ENCODE peak calls at places on chromosomes 11 and 22, in eight cellular contexts. E is prostate gland, U is astrocyte of the cerebellum, J is left ventricle myocardium inferior, A is astrocyte of the spinal cord, Z is fibroblast of lung, F is colonic mucosa, M is fibroblast of mammary gland. R is an unnamed sample.

GRCh38 chr11:14821031-14821430 is 71.0 kb downstream of the CYP2R1 start:
- DNase-seq in E (no peak), U (no peak), J (no peak), A (no peak), Z (no peak), F (no peak), M (no peak), R (no peak)

GRCh38 chr11:121194731-121195596 is 93.9 kb downstream of the TECTA start:
- DNase-seq in E (peak), U (peak), J (no peak), A (peak), Z (peak), F (peak), M (peak), R (no peak)

GRCh38 chr22:20116376-20116950 is 559 bp downstream of the RANBP1 start:
- DNase-seq in E (no peak), U (no peak), J (peak), A (no peak), Z (no peak), F (no peak), M (no peak), R (no peak)

GRCh38 chr11:26688701-26689100 is 33.2 kb downstream of the SLC5A12 start:
- DNase-seq in E (no peak), U (no peak), J (no peak), A (no peak), Z (no peak), F (no peak), M (peak), R (no peak)

GRCh38 chr11:134037093-134037908 is 31.6 kb upstream of the JAM3 start:
- DNase-seq in E (peak), U (no peak), J (peak), A (peak), Z (peak), F (peak), M (peak), R (peak)

GRCh38 chr22:23608583-23608982 is 23.5 kb downstream of the DRICH1 start:
- DNase-seq in E (no peak), U (no peak), J (no peak), A (no peak), Z (peak), F (no peak), M (no peak), R (no peak)

GRCh38 chr11:117197516-117198456 is 1.4 kb upstream of the TAGLN start:
- DNase-seq in E (peak), U (no peak), J (peak), A (no peak), Z (peak), F (peak), M (no peak), R (no peak)

GRCh38 chr11:3609416-3610265 is 32.2 kb downstream of the ART5 start:
- DNase-seq in E (peak), U (no peak), J (no peak), A (peak), Z (no peak), F (peak), M (peak), R (no peak)

GRCh38 chr11:105219269-105219668 is 79.7 kb upstream of the CARD18 start:
- DNase-seq in E (no peak), U (no peak), J (no peak), A (no peak), Z (no peak), F (no peak), M (no peak), R (no peak)

GRCh38 chr11:85742873-85743275 is 56.9 kb upstream of the CCDC89 start:
- DNase-seq in E (peak), U (no peak), J (no peak), A (no peak), Z (no peak), F (peak), M (no peak), R (no peak)

GRCh38 chr11:39190751-39191150 is 2268.7 kb downstream of the LRRC4C start:
- DNase-seq in E (no peak), U (no peak), J (no peak), A (no peak), Z (no peak), F (no peak), M (no peak), R (no peak)

GRCh38 chr11:83409891-83410290 is 123.7 kb upstream of the CCDC90B start:
- DNase-seq in E (no peak), U (no peak), J (no peak), A (no peak), Z (no peak), F (no peak), M (no peak), R (no peak)

GRCh38 chr11:73322111-73322985 is 14.3 kb downstream of the ARHGEF17 start:
- DNase-seq in E (no peak), U (no peak), J (no peak), A (peak), Z (peak), F (no peak), M (peak), R (no peak)

GRCh38 chr11:92770981-92771380 is 198.5 kb upstream of the MTNR1B start:
- DNase-seq in E (no peak), U (no peak), J (no peak), A (no peak), Z (no peak), F (no peak), M (no peak), R (no peak)

GRCh38 chr22:45671051-45671782 is 417 bp upstream of the ATXN10 start:
- DNase-seq in E (no peak), U (no peak), J (no peak), A (no peak), Z (no peak), F (peak), M (no peak), R (no peak)

GRCh38 chr11:109197656-109198055 is 224.3 kb upstream of the C11orf87 start:
- DNase-seq in E (no peak), U (peak), J (no peak), A (peak), Z (peak), F (no peak), M (peak), R (no peak)

GRCh38 chr11:32328392-32328791 is 106.9 kb downstream of the WT1 start:
- DNase-seq in E (no peak), U (no peak), J (no peak), A (no peak), Z (no peak), F (no peak), M (no peak), R (no peak)

GRCh38 chr11:112037527-112037926 is 12.3 kb downstream of the DLAT start:
- DNase-seq in E (no peak), U (no peak), J (no peak), A (no peak), Z (no peak), F (no peak), M (no peak), R (no peak)

GRCh38 chr11:35593143-35593542 is 25.1 kb upstream of the FJX1 start:
- DNase-seq in E (no peak), U (peak), J (no peak), A (peak), Z (peak), F (no peak), M (peak), R (no peak)

GRCh38 chr11:12626616-12627015 is 47.6 kb upstream of the TEAD1 start:
- DNase-seq in E (no peak), U (no peak), J (no peak), A (no peak), Z (no peak), F (no peak), M (no peak), R (no peak)

GRCh38 chr22:37240240-37240940 is 3.7 kb downstream of the RAC2 start:
- DNase-seq in E (no peak), U (no peak), J (no peak), A (no peak), Z (no peak), F (no peak), M (no peak), R (no peak)

GRCh38 chr11:3905080-3905953 is 49.9 kb downstream of the STIM1 start:
- DNase-seq in E (no peak), U (no peak), J (no peak), A (peak), Z (peak), F (peak), M (peak), R (no peak)

GRCh38 chr11:26442131-26442530 is 110.2 kb downstream of the ANO3 start:
- DNase-seq in E (no peak), U (peak), J (no peak), A (peak), Z (peak), F (no peak), M (peak), R (no peak)

GRCh38 chr11:64723907-64724862 is 1.2 kb upstream of the NRXN2 start:
- DNase-seq in E (no peak), U (no peak), J (no peak), A (no peak), Z (no peak), F (no peak), M (no peak), R (no peak)

GRCh38 chr11:65606876-65607613 is 7.0 kb downstream of the MAP3K11 start:
- DNase-seq in E (peak), U (peak), J (peak), A (peak), Z (peak), F (peak), M (peak), R (peak)

GRCh38 chr22:46069518-46070214 is 80.7 kb upstream of the PPARA start:
- DNase-seq in E (peak), U (peak), J (peak), A (peak), Z (peak), F (peak), M (peak), R (peak)

GRCh38 chr22:50314081-50314454 is 6.6 kb upstream of the PLXNB2 start:
- DNase-seq in E (no peak), U (no peak), J (no peak), A (no peak), Z (no peak), F (no peak), M (no peak), R (no peak)

GRCh38 chr11:86182976-86183584 is 61.5 kb upstream of the EED start:
- DNase-seq in E (no peak), U (no peak), J (no peak), A (no peak), Z (peak), F (peak), M (no peak), R (no peak)

GRCh38 chr22:23037429-23038333 is 32.6 kb upstream of the GNAZ start:
- DNase-seq in E (no peak), U (peak), J (no peak), A (no peak), Z (no peak), F (no peak), M (no peak), R (no peak)

GRCh38 chr11:61598886-61599868 is 18.3 kb upstream of the SYT7 start:
- DNase-seq in E (no peak), U (peak), J (peak), A (peak), Z (peak), F (no peak), M (peak), R (no peak)

GRCh38 chr11:112012877-112013276 is 12.3 kb upstream of the DLAT start:
- DNase-seq in E (no peak), U (peak), J (no peak), A (peak), Z (peak), F (no peak), M (peak), R (no peak)

GRCh38 chr11:12290477-12290922 is 86.9 kb upstream of the PARVA start:
- DNase-seq in E (no peak), U (no peak), J (no peak), A (no peak), Z (peak), F (no peak), M (no peak), R (no peak)

GRCh38 chr22:48784701-48785503 is 1042.8 kb downstream of the BRD1 start:
- DNase-seq in E (no peak), U (no peak), J (no peak), A (no peak), Z (no peak), F (no peak), M (no peak), R (no peak)

GRCh38 chr11:71305041-71305440 is 52.7 kb upstream of the SHANK2 start:
- DNase-seq in E (no peak), U (no peak), J (no peak), A (no peak), Z (no peak), F (no peak), M (no peak), R (no peak)

GRCh38 chr22:37817705-37818311 is 5.4 kb upstream of the GALR3 start:
- DNase-seq in E (peak), U (peak), J (peak), A (peak), Z (peak), F (peak), M (peak), R (peak)

GRCh38 chr11:95230054-95231034 is 658 bp downstream of the SESN3 start:
- DNase-seq in E (peak), U (no peak), J (no peak), A (peak), Z (peak), F (peak), M (peak), R (no peak)

GRCh38 chr11:111438846-111439520 is 59.9 kb upstream of the POU2AF1 start:
- DNase-seq in E (no peak), U (no peak), J (no peak), A (no peak), Z (no peak), F (no peak), M (no peak), R (no peak)

GRCh38 chr11:126573325-126574076 is 218.0 kb downstream of the ST3GAL4 start:
- DNase-seq in E (no peak), U (no peak), J (no peak), A (no peak), Z (no peak), F (no peak), M (no peak), R (no peak)
- TF ChIP-seq CTCF in E (no peak), U (peak), J (no peak), A (peak), Z (no peak), F (no peak), M (peak), R (no peak)

GRCh38 chr11:74391193-74391592 is 7.0 kb downstream of the PGM2L1 start:
- DNase-seq in E (no peak), U (no peak), J (no peak), A (no peak), Z (no peak), F (no peak), M (no peak), R (no peak)
- TF ChIP-seq CTCF in E (no peak), U (no peak), J (no peak), A (no peak), Z (no peak), F (no peak), M (no peak), R (no peak)

DNA sequence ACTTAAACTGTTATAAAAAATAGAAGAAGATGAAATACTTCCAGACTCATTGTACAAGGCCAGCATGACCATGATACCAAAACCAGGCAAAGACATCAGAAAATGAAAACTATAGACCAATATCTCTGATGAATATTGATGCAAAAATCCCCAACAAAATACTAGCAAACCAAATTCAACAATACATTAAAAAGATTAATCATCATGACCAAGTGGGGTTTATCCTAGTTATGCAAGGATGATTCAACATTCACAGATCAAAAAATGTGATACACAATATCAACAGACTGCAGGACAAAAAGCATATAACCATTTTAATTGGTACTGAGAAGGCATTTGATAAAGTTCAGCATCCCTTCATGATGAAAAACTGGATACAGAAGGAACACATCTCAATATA is 824.5 kb upstream of the RAG2 start:
- DNase-seq in E (no peak), U (no peak), J (no peak), A (no peak), Z (no peak), F (no peak), M (no peak), R (no peak)
- TF ChIP-seq CTCF in E (no peak), U (no peak), J (no peak), A (no peak), Z (no peak), F (no peak), M (no peak), R (no peak)

DNA sequence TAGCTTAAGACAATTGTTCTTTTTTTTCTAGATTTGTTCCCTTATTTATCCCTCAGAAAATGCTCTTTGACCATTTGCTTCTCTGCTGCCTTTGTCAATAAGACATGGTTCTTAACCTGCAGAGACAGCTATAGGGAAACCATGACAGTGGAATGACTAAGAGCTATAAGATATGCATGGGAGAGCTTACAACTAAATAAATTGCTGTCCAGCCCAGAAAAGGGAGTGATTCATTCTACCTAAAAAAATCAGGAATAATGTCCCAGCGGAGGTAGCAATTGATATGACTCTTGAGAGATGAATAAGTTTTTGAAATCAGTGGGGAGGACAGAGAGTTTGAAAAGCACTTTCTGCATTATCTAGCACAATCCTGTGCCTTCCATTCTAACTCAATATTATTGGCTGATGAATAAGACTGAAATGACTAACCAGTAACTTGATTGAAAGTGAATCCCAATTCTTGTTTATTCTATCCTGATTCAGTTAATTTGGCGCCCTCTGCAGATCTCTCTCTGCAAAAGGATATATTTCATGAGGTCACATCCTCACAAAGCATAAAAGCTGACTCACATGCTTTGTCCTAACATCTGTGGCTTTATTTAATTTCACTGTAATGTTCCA is 680.5 kb upstream of the API5 start:
- DNase-seq in E (no peak), U (no peak), J (no peak), A (peak), Z (peak), F (no peak), M (peak), R (no peak)
- TF ChIP-seq CTCF in E (no peak), U (peak), J (no peak), A (no peak), Z (no peak), F (no peak), M (peak), R (no peak)

GRCh38 chr11:67261635-67261941 is 4.7 kb upstream of the GRK2 start:
- DNase-seq in E (no peak), U (no peak), J (no peak), A (no peak), Z (no peak), F (no peak), M (no peak), R (no peak)
- TF ChIP-seq CTCF in E (no peak), U (peak), J (no peak), A (peak), Z (no peak), F (no peak), M (peak), R (no peak)

GRCh38 chr11:9078113-9079041 is 13.0 kb downstream of the SCUBE2 start:
- DNase-seq in E (no peak), U (no peak), J (no peak), A (no peak), Z (no peak), F (no peak), M (no peak), R (no peak)
- TF ChIP-seq CTCF in E (no peak), U (peak), J (no peak), A (no peak), Z (no peak), F (no peak), M (peak), R (no peak)

DNA sequence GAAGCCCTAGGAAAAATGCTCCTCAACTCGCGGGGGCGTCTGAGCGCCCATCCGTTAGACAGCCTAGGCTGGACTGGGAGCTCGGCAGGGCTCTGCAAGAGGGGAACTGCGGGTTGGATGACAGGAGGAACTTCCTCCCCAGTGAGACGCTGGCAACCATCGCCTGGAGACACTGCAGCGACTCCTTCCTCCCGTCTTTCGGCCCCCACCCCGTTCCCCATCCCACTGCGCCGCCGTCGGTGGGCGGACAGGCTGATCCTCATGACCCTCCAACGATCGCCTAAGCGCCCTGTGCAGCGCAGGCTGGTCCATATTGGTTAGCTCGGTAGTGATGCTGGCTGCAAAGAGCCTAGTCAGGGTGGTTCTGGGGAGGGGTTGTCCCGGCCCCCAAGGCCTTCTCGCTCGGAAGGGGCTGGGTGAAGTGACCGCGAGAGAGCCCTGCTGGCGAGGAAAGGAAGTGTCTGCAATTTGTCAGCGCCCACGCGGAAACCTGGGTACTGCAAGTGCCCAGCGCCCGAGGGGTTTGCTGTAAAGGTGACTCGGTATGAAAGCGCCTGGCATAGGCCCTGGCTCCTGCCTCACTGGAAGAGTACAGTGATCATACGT is 638 bp downstream of the NRGN start:
- DNase-seq in E (no peak), U (no peak), J (peak), A (no peak), Z (peak), F (no peak), M (peak), R (no peak)
- TF ChIP-seq CTCF in E (no peak), U (peak), J (peak), A (peak), Z (peak), F (peak), M (peak), R (no peak)